ENCODE peak calls at places on chromosomes 5 and 9, in ten cellular contexts. B, U, N, K, H, A, X, F, V and G are unnamed samples.

GRCh38 chr5:95777441-95777840 is 45.1 kb downstream of the GLRX start:
- DNase-seq in B (no peak), U (no peak), N (no peak), K (no peak), H (no peak), A (no peak), X (no peak), F (no peak), V (no peak), G (no peak)

GRCh38 chr5:56019306-56020272 is 24.8 kb upstream of the IL6ST start:
- DNase-seq in B (no peak), U (no peak), N (no peak), K (no peak), H (no peak), A (no peak), X (no peak), F (no peak), V (no peak), G (peak; percentile 69)

GRCh38 chr5:87754009-87754757 is 341.5 kb upstream of the CCNH start:
- DNase-seq in B (no peak), U (no peak), N (no peak), K (no peak), H (no peak), A (no peak), X (no peak), F (no peak), V (no peak), G (no peak)

GRCh38 chr5:80156156-80156555 is 99.7 kb downstream of the SERINC5 start:
- DNase-seq in B (no peak), U (no peak), N (no peak), K (no peak), H (no peak), A (peak; percentile 22), X (no peak), F (no peak), V (no peak), G (no peak)

GRCh38 chr5:98050583-98050982 is 722.9 kb upstream of the RGMB start:
- DNase-seq in B (no peak), U (no peak), N (no peak), K (no peak), H (no peak), A (peak; percentile 59), X (no peak), F (no peak), V (no peak), G (no peak)

GRCh38 chr9:121825481-121825830 is 174.0 kb downstream of the DAB2IP start:
- DNase-seq in B (no peak), U (no peak), N (no peak), K (no peak), H (no peak), A (no peak), X (no peak), F (no peak), V (no peak), G (no peak)

GRCh38 chr9:88521308-88521707 is 13.7 kb upstream of the NXNL2 start:
- DNase-seq in B (no peak), U (no peak), N (no peak), K (no peak), H (no peak), A (peak; percentile 26), X (no peak), F (no peak), V (no peak), G (no peak)

GRCh38 chr9:77816641-77817341 is 168.7 kb upstream of the GNA14 start:
- DNase-seq in B (no peak), U (no peak), N (no peak), K (no peak), H (no peak), A (no peak), X (no peak), F (no peak), V (no peak), G (no peak)

GRCh38 chr5:59759600-59760357 is 133.7 kb downstream of the PDE4D start:
- DNase-seq in B (no peak), U (no peak), N (no peak), K (no peak), H (no peak), A (no peak), X (no peak), F (no peak), V (no peak), G (no peak)

GRCh38 chr5:14250094-14250777 is 107.1 kb downstream of the TRIO start:
- DNase-seq in B (no peak), U (no peak), N (no peak), K (peak; percentile 97), H (peak; percentile 70), A (peak; percentile 88), X (peak; percentile 47), F (peak; percentile 50), V (peak; percentile 26), G (no peak)

GRCh38 chr9:81618923-81619322 is 70.4 kb downstream of the TLE1 start:
- DNase-seq in B (no peak), U (no peak), N (no peak), K (no peak), H (no peak), A (no peak), X (no peak), F (no peak), V (no peak), G (no peak)

GRCh38 chr9:36471359-36471758 is 71.3 kb upstream of the RNF38 start:
- DNase-seq in B (no peak), U (no peak), N (no peak), K (no peak), H (no peak), A (no peak), X (no peak), F (no peak), V (no peak), G (no peak)

GRCh38 chr9:133347515-133347984 is 381 bp downstream of the MED22 start:
- DNase-seq in B (no peak), U (no peak), N (peak; percentile 29), K (no peak), H (peak; percentile 38), A (no peak), X (no peak), F (peak; percentile 74), V (no peak), G (no peak)

GRCh38 chr9:33106827-33107621 is 30.6 kb upstream of the SMU1 start:
- DNase-seq in B (no peak), U (no peak), N (no peak), K (no peak), H (peak; percentile 74), A (peak; percentile 98), X (no peak), F (no peak), V (peak; percentile 34), G (peak; percentile 83)

GRCh38 chr9:34408173-34408572 is 31.5 kb upstream of the MYORG start:
- DNase-seq in B (no peak), U (no peak), N (no peak), K (no peak), H (no peak), A (no peak), X (no peak), F (no peak), V (no peak), G (no peak)

GRCh38 chr5:80249876-80250275 is 6.0 kb downstream of the SERINC5 start:
- DNase-seq in B (no peak), U (no peak), N (no peak), K (no peak), H (no peak), A (no peak), X (no peak), F (no peak), V (no peak), G (no peak)